ENCODE peak calls at places on chromosomes 4 and X, in eight cellular contexts. H is H7, M is pancreas, Z is neural progenitor cell, F is astrocyte of the cerebellum, S is transverse colon, X is left ventricle myocardium inferior, A is SK-N-MC. V is an unnamed sample.

GRCh38 chr4:99157478-99157935 is 13.4 kb upstream of the ADH4 start:
- DNase-seq in H (no peak), M (no peak), Z (no peak), F (no peak), S (no peak), X (no peak), A (no peak), V (no peak)

GRCh38 chrX:113675278-113675677 is 834.6 kb upstream of the AMOT start:
- DNase-seq in H (no peak), M (no peak), Z (no peak), F (no peak), S (no peak), X (no peak), A (no peak), V (no peak)

GRCh38 chr4:69054578-69055200 is 41.6 kb upstream of the UGT2B7 start:
- DNase-seq in H (no peak), M (no peak), Z (no peak), F (peak; percentile 41), S (no peak), X (no peak), A (no peak), V (no peak)

GRCh38 chrX:40086569-40087335 is 11.0 kb downstream of the BCOR start:
- DNase-seq in H (peak; percentile 68), M (no peak), Z (peak; percentile 57), F (no peak), S (no peak), X (no peak), A (no peak), V (no peak)

GRCh38 chr4:88865051-88865450 is 167.4 kb upstream of the NAP1L5 start:
- DNase-seq in H (no peak), M (no peak), Z (no peak), F (no peak), S (no peak), X (no peak), A (no peak), V (no peak)

GRCh38 chrX:63250253-63250868 is 100.8 kb downstream of the SPIN4 start:
- DNase-seq in H (peak; percentile 7), M (no peak), Z (peak; percentile 73), F (peak; percentile 54), S (peak; percentile 17), X (no peak), A (peak; percentile 56), V (no peak)

GRCh38 chrX:57822398-57822797 is 87.9 kb downstream of the ZXDA start:
- DNase-seq in H (no peak), M (no peak), Z (no peak), F (no peak), S (no peak), X (no peak), A (no peak), V (no peak)

GRCh38 chr4:46124773-46125172 is 919 bp upstream of the GABRG1 start:
- DNase-seq in H (no peak), M (no peak), Z (peak; percentile 95), F (peak; percentile 11), S (no peak), X (no peak), A (no peak), V (no peak)

GRCh38 chrX:43121637-43122036 is 343.7 kb upstream of the PPP1R2C start:
- DNase-seq in H (no peak), M (no peak), Z (peak; percentile 36), F (no peak), S (no peak), X (no peak), A (no peak), V (no peak)

GRCh38 chr4:145098675-145099037 is 545 bp downstream of the ABCE1 start:
- DNase-seq in H (no peak), M (no peak), Z (no peak), F (peak; percentile 16), S (peak; percentile 16), X (no peak), A (no peak), V (no peak)

GRCh38 chr4:89268572-89269180 is 38.9 kb downstream of the GPRIN3 start:
- DNase-seq in H (no peak), M (no peak), Z (no peak), F (no peak), S (no peak), X (no peak), A (no peak), V (no peak)

GRCh38 chr4:74619931-74620702 is 174.2 kb downstream of the BTC start:
- DNase-seq in H (no peak), M (no peak), Z (no peak), F (no peak), S (no peak), X (no peak), A (no peak), V (no peak)

GRCh38 chrX:148612431-148612830 is 112.0 kb downstream of the AFF2 start:
- DNase-seq in H (no peak), M (no peak), Z (no peak), F (no peak), S (no peak), X (no peak), A (no peak), V (no peak)

GRCh38 chrX:153771686-153772607 is 7.9 kb downstream of the PLXNB3 start:
- DNase-seq in H (peak; percentile 51), M (no peak), Z (no peak), F (no peak), S (no peak), X (no peak), A (no peak), V (no peak)

GRCh38 chrX:132216283-132216682 is 3.0 kb downstream of the RAP2C start:
- DNase-seq in H (no peak), M (no peak), Z (no peak), F (no peak), S (no peak), X (no peak), A (no peak), V (no peak)

GRCh38 chr4:56316011-56316650 is 71.2 kb downstream of the AASDH start:
- DNase-seq in H (no peak), M (no peak), Z (no peak), F (no peak), S (no peak), X (no peak), A (no peak), V (no peak)

DNA sequence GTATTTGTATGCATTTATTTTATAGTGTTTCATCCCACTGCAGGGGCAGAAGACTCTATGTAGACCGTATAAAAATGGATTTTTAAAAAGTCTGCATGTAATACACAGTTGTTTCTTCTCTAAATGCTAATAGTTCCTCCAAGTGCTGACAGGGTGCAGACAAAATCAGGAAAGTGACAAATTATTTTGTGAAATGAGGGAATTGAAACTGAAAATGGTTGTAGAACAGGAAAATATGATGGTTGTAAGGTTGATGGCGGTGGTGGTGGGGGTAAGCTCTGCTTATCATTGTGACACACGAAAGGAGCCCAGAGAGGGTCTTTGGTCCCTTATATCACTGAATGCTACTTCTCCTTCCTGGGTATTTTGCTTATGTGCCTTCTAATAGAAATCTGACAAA is 4.3 kb downstream of the IL15 start:
- DNase-seq in H (no peak), M (no peak), Z (no peak), F (no peak), S (no peak), X (no peak), A (no peak), V (no peak)
- H3K4me3 ChIP-seq in H (no peak overlapping the region), M (no peak overlapping the region), Z (no peak overlapping the region), F (no peak overlapping the region), S (no peak overlapping the region), X (no peak overlapping the region), A (no peak overlapping the region), V (no peak overlapping the region)

DNA sequence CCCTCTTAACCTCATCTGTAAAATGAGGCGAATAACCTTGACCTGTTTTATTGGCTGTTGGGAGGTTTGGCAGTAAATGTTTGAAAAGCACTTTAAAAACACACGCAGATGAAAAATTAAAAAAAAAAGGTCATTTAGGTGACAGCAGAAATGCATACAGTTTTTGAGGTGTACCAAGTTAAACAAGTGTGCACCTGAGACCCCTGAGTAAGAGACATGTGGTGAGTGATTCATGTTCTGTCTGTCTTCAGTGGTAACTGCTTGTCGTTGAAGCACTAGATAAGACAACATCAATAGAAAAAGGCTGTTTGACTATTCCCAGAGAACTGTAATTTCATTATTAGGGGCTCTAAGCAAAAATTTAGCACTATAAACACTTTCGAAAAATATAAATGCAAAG is 608.4 kb upstream of the PITX2 start:
- DNase-seq in H (no peak), M (no peak), Z (no peak), F (no peak), S (no peak), X (no peak), A (no peak), V (no peak)
- H3K4me3 ChIP-seq in H (no peak overlapping the region), M (no peak overlapping the region), Z (no peak overlapping the region), F (no peak overlapping the region), S (no peak overlapping the region), X (no peak overlapping the region), A (no peak overlapping the region), V (no peak overlapping the region)

GRCh38 chrX:54639018-54639345 is 109.0 kb downstream of the GNL3L start:
- DNase-seq in H (no peak), M (no peak), Z (no peak), F (no peak), S (no peak), X (no peak), A (no peak), V (no peak)

GRCh38 chrX:54640721-54641120 is 110.7 kb downstream of the GNL3L start:
- DNase-seq in H (no peak), M (no peak), Z (no peak), F (no peak), S (no peak), X (no peak), A (no peak), V (no peak)

GRCh38 chrX:54641530-54641929 is 111.5 kb downstream of the GNL3L start:
- DNase-seq in H (peak; percentile 26), M (no peak), Z (no peak), F (no peak), S (no peak), X (no peak), A (no peak), V (no peak)

GRCh38 chrX:54639346-54640102 is 109.5 kb downstream of the GNL3L start:
- DNase-seq in H (peak; percentile 80), M (peak; percentile 95), Z (peak; percentile 96), F (peak; percentile 92), S (peak; percentile 94), X (peak; percentile 94), A (peak; percentile 69), V (peak; percentile 97)

GRCh38 chrX:54640103-54640428 is 110.0 kb downstream of the GNL3L start:
- DNase-seq in H (no peak), M (no peak), Z (no peak), F (no peak), S (no peak), X (no peak), A (no peak), V (no peak)
- H3K4me3 ChIP-seq in H (peak overlapping the region; percentile 60), M (no peak overlapping the region), Z (peak overlapping the region; percentile 67), F (peak overlapping the region; percentile 52), S (peak overlapping the region; percentile 41), X (peak overlapping the region; percentile 64), A (peak overlapping the region; percentile 85), V (peak overlapping the region; percentile 42)

DNA sequence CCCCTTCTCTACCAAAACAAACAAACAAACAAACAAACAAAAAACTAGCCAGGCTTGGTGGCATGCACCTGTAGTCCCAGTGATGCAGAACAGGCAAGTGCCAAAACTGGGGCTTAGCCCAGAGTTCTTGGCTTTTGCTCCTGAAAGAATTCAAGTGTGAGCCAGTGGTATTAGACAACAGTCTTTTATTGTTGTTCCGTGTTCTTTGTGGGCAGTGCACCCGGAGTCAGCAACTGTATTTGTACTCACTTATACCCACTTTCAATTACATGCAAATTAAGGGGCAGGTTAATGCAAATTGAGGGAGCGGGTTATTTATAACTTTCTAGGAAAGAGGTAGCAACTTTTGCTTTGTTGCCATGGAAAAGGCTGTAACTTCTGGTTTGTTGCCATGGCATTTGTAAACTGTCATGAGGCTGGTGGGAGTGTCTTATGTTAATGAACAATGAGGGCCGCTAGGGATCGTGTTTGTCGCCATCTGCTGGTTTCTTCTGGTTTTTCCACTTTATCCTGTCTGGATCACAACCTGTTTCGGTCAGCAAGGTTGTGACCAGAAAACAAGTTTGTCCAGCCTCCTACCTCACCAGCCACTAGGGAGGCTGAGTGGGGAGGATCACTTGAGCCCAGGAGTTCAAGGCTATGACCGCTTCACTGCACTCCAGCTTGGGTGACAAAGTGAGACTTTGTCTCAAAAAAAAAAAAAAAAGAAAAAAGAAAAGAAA is 88.8 kb upstream of the ESX1 start:
- DNase-seq in H (peak; percentile 36), M (no peak), Z (peak; percentile 62), F (peak; percentile 72), S (peak; percentile 60), X (no peak), A (peak; percentile 18), V (peak; percentile 14)
- H3K4me3 ChIP-seq in H (no peak overlapping the region), M (no peak overlapping the region), Z (no peak overlapping the region), F (no peak overlapping the region), S (no peak overlapping the region), X (no peak overlapping the region), A (no peak overlapping the region), V (no peak overlapping the region)